ENCODE peak calls at places on chromosomes 3 and 15, in five cellular contexts. A is HepG2, Y is H1, P is GM12878, Z is K562. C is an unnamed sample.

GRCh38 chr15:42681119-42681518 is 55.8 kb downstream of the CDAN1 start:
- DNase-seq in A (no peak), Y (no peak), P (no peak), Z (no peak), C (no peak)

GRCh38 chr15:72195101-72195511 is 2.5 kb downstream of the GRAMD2A start:
- DNase-seq in A (no peak), Y (no peak), P (no peak), Z (peak; percentile 36), C (no peak)

GRCh38 chr15:75235760-75236729 is 22.1 kb upstream of the GOLGA6C start:
- DNase-seq in A (no peak), Y (no peak), P (no peak), Z (no peak), C (no peak)

GRCh38 chr3:38564631-38565338 is 68.6 kb downstream of the EXOG start:
- DNase-seq in A (no peak), Y (no peak), P (no peak), Z (no peak), C (no peak)

GRCh38 chr3:126845910-126846309 is 137.0 kb upstream of the PLXNA1 start:
- DNase-seq in A (no peak), Y (no peak), P (no peak), Z (no peak), C (no peak)

GRCh38 chr3:56930706-56931105 is 129.0 kb upstream of the ARHGEF3 start:
- DNase-seq in A (no peak), Y (no peak), P (no peak), Z (no peak), C (no peak)

GRCh38 chr15:88419830-88420229 is 47.4 kb downstream of the MRPL46 start:
- DNase-seq in A (no peak), Y (no peak), P (no peak), Z (no peak), C (no peak)

GRCh38 chr3:126364731-126365301 is 7.6 kb upstream of the KLF15 start:
- DNase-seq in A (no peak), Y (no peak), P (no peak), Z (no peak), C (no peak)

GRCh38 chr3:119973276-119973675 is 121.0 kb downstream of the GSK3B start:
- DNase-seq in A (no peak), Y (no peak), P (no peak), Z (no peak), C (no peak)

GRCh38 chr15:36933239-36933990 is 166.9 kb downstream of the MEIS2 start:
- DNase-seq in A (no peak), Y (no peak), P (no peak), Z (no peak), C (no peak)

GRCh38 chr3:24521306-24522154 is 26.9 kb upstream of the THRB start:
- DNase-seq in A (peak; percentile 36), Y (no peak), P (no peak), Z (peak; percentile 64), C (no peak)

GRCh38 chr15:97904196-97904572 is 56.3 kb upstream of the ARRDC4 start:
- DNase-seq in A (peak; percentile 34), Y (peak; percentile 70), P (no peak), Z (peak; percentile 71), C (peak; percentile 41)

GRCh38 chr3:160372780-160373179 is 26.2 kb downstream of the IFT80 start:
- DNase-seq in A (no peak), Y (no peak), P (no peak), Z (no peak), C (no peak)

DNA sequence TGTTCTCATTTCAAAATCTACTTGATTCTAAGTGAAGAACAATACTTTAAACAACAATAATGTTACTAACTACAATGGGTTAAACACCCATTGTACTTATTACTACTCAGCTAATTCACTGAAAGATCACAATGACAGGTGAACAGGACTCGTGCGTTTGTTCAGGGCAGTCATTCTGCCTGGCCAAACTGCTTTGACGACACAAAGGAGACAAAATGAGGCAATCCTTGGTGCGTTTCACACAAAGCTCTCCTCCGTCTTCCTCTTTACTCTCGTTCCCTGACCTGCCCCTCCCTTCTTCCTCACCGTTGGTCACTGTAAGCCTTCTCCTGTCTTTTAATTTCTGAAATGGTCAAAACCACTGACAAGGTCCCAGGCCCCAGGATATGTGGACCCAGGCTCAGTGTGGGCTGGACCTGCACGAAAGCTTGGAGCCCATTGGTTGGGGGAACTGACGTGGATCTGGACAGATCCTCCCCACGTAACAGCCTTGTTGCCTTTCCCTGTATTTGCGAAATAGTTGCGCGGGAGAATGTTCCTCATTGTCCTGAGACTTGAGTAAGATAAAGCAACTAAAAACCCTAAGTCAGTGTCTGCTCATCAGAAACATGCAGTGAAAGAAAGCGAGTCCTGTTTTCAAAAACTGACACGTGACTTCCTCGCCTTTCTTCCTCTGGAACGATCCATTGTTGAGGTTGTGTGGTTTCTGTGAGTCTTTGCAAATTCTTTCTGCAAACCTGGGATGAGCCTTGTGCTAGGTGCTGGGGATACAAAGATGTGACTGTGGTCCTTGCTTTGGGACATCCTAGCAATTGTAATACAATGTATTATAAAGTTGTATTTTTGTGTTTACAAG is 147.1 kb upstream of the RGMA start:
- DNase-seq in A (no peak), Y (no peak), P (no peak), Z (peak; percentile 11), C (no peak)
- TF ChIP-seq SRF in A (no peak), Y (no peak), P (no peak), Z (no peak), C (no peak)

DNA sequence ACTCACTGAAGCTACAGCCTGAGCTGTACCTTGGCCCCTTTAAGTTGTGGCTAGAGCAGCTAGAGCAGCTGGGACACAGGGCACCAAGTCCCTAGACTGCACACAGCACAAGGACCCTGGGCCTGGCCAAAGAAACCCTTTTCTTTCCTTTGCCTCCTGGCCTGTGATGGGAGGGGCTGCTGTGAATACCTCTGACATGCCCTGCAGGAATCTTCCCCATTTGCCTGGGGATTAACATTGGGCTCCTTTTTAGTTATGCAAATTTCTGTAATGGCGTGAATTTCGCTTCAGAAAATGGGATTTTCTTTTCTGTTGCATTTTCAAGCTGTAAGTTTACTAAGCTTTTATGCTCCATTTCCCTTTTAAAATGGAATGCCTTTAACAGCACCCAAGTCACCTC is 611.2 kb upstream of the ARPP21 start:
- DNase-seq in A (no peak), Y (no peak), P (no peak), Z (no peak), C (no peak)
- TF ChIP-seq MAX in A (no peak), Y (no peak), P (no peak), Z (no peak), C (no peak)

DNA sequence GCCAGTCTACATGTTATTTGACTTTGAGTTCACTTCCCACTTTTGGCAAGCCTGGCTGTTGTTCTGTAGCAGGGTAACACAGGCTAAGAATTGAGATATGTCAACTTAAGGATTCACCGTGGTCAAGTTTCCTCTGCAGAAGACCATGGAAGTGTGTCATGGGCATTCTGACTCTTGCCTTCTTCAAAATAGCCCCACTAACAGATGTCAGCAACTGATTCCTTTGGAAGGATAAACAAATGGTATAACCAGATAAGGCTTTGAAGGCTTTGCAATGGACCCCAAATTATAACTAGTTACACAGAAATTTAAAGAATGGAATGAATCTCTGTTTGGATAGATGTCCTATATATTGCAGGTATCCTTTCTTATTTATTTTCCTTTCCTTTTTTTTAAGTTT is 20.1 kb upstream of the CD47 start:
- DNase-seq in A (no peak), Y (no peak), P (no peak), Z (no peak), C (no peak)
- TF ChIP-seq JUND in A (no peak), Y (no peak), P (no peak), Z (no peak), C (no peak)

DNA sequence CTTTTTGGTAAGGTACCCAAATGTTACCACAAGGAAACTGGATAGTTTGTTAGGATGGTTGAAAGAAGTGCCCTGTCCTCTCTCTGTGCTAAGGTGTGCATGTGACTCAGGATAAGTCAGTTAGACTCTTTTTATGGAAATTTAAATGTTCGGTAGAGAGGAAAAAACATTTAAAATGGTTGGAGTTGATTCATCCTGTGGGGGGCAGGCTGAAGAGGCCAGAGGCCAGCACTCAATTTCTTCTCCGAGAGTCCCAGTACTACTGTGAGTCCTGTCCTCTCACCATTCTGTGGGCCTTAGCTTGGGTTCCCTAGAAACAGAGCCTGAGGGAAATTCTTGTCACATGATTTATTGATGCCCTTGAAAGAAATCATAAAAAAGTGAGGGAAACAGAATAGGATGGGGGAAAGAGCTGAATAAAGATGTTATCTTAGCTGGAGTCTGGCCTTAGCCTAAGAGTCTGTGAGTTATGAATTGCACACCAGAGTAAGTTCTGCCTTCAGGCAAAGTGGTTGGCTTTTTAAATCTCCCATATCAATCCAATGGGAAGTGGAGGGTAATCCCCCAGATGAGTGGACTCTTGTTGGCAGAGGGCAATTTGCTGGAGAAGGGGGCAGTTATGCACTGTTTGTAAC is 106.5 kb upstream of the GALNT15 start:
- DNase-seq in A (no peak), Y (no peak), P (no peak), Z (no peak), C (no peak)
- TF ChIP-seq SRF in A (no peak), Y (no peak), P (no peak), Z (no peak), C (no peak)

GRCh38 chr3:12148183-12148940 is 10.3 kb downstream of the TIMP4 start:
- DNase-seq in A (no peak), Y (no peak), P (no peak), Z (no peak), C (no peak)
- TF ChIP-seq MAX in A (no peak), Y (no peak), P (no peak), Z (no peak), C (no peak)

C was measured in HCT116.